ENCODE peak calls at places on chromosomes 4 and X, in nine cellular contexts. R, L, E, D, I, W, J, G and Y are unnamed samples.
A peak's percentile ranks its signal among the peaks of the same experiment; 100 is the strongest.

GRCh38 chr4:20645231-20645630 is 55.0 kb upstream of the PACRGL start:
- DNase-seq in R (no peak), L (no peak), E (no peak), D (no peak), I (no peak), W (no peak), J (no peak), G (no peak), Y (no peak)

GRCh38 chrX:85024044-85024443 is 20.4 kb downstream of the APOOL start:
- DNase-seq in R (no peak), L (no peak), E (no peak), D (no peak), I (no peak), W (no peak), J (no peak), G (no peak), Y (no peak)

GRCh38 chr4:142408003-142408441 is 438.1 kb downstream of the INPP4B start:
- DNase-seq in R (no peak), L (no peak), E (peak; percentile 84), D (no peak), I (no peak), W (peak; percentile 51), J (no peak), G (no peak), Y (no peak)

GRCh38 chr4:2824329-2825183 is 19.1 kb upstream of the ADD1 start:
- DNase-seq in R (peak; percentile 65), L (peak; percentile 25), E (no peak), D (no peak), I (no peak), W (no peak), J (no peak), G (no peak), Y (no peak)

GRCh38 chr4:78040431-78040830 is 16.7 kb upstream of the FRAS1 start:
- DNase-seq in R (no peak), L (no peak), E (no peak), D (no peak), I (no peak), W (peak; percentile 12), J (no peak), G (no peak), Y (no peak)

GRCh38 chr4:113445286-113445685 is 316.3 kb downstream of the CAMK2D start:
- DNase-seq in R (no peak), L (peak; percentile 24), E (peak; percentile 23), D (no peak), I (no peak), W (peak; percentile 71), J (no peak), G (peak; percentile 32), Y (peak; percentile 80)

GRCh38 chr4:127410201-127410600 is 222.6 kb upstream of the INTU start:
- DNase-seq in R (no peak), L (no peak), E (no peak), D (no peak), I (no peak), W (no peak), J (no peak), G (no peak), Y (peak; percentile 80)

GRCh38 chr4:26803462-26803861 is 57.2 kb upstream of the STIM2 start:
- DNase-seq in R (no peak), L (no peak), E (no peak), D (peak; percentile 33), I (no peak), W (no peak), J (no peak), G (no peak), Y (no peak)

GRCh38 chrX:38275615-38276014 is 51.7 kb downstream of the RPGR start:
- DNase-seq in R (no peak), L (no peak), E (peak; percentile 76), D (no peak), I (no peak), W (peak; percentile 66), J (peak; percentile 51), G (peak; percentile 7), Y (no peak)

GRCh38 chrX:71679575-71680207 is 12.3 kb downstream of the LOC101059915 start:
- DNase-seq in R (no peak), L (no peak), E (no peak), D (no peak), I (no peak), W (no peak), J (no peak), G (no peak), Y (no peak)

GRCh38 chr4:183105092-183105491 is 6.0 kb downstream of the WWC2 start:
- DNase-seq in R (no peak), L (no peak), E (no peak), D (no peak), I (no peak), W (no peak), J (no peak), G (no peak), Y (no peak)

GRCh38 chr4:17687237-17687857 is 72.9 kb downstream of the MED28 start:
- DNase-seq in R (no peak), L (no peak), E (no peak), D (no peak), I (no peak), W (no peak), J (no peak), G (no peak), Y (no peak)

GRCh38 chrX:74248889-74249288 is 55.1 kb upstream of the ZCCHC13 start:
- DNase-seq in R (no peak), L (no peak), E (peak; percentile 60), D (peak; percentile 27), I (no peak), W (no peak), J (no peak), G (peak; percentile 18), Y (no peak)

GRCh38 chr4:82797048-82797590 is 1.5 kb downstream of the SCD5 start:
- DNase-seq in R (no peak), L (no peak), E (no peak), D (no peak), I (no peak), W (no peak), J (no peak), G (no peak), Y (peak; percentile 55)

GRCh38 chr4:95548738-95549245 is at the start of gene UNC5C:
- DNase-seq in R (peak; percentile 86), L (peak; percentile 78), E (peak; percentile 37), D (peak; percentile 87), I (no peak), W (peak; percentile 14), J (no peak), G (peak; percentile 83), Y (peak; percentile 90)

GRCh38 chrX:114162068-114162735 is 421.7 kb upstream of the HTR2C start:
- DNase-seq in R (no peak), L (no peak), E (peak; percentile 4), D (peak; percentile 46), I (no peak), W (no peak), J (peak; percentile 0), G (peak; percentile 6), Y (no peak)

GRCh38 chrX:8731579-8732395 is at the start of gene ANOS1:
- DNase-seq in R (peak; percentile 79), L (peak; percentile 74), E (peak; percentile 13), D (peak; percentile 92), I (no peak), W (no peak), J (no peak), G (peak; percentile 62), Y (no peak)

GRCh38 chr4:40933272-40934053 is 183.7 kb downstream of the NSUN7 start:
- DNase-seq in R (no peak), L (no peak), E (no peak), D (no peak), I (no peak), W (no peak), J (no peak), G (no peak), Y (no peak)

GRCh38 chr4:94924566-94924965 is 166.8 kb downstream of the BMPR1B start:
- DNase-seq in R (no peak), L (no peak), E (no peak), D (no peak), I (no peak), W (no peak), J (no peak), G (no peak), Y (no peak)

GRCh38 chrX:13028871-13029336 is 15.5 kb downstream of the FAM9C start:
- DNase-seq in R (no peak), L (no peak), E (peak; percentile 82), D (no peak), I (no peak), W (peak; percentile 23), J (peak; percentile 51), G (peak; percentile 57), Y (no peak)

DNA sequence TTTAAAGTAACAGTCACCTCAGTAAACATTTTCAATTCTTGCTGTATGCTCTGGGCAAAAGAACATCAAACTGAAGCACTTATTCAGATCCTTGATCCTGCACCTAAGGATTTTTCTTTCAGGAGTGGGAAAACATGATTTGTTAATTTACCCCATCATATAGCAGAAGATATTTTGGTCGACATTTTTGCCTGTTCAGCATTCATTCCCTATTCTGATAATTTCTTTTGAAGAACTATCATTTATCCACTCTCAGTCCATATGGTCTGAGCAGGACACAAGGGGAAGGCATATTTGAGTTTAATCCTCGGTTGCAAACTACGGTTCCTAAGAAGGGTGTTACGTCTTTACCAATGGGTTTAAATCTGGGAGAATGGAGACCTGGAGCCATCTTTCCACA is 1.2 kb upstream of the CLOCK start:
- DNase-seq in R (no peak), L (no peak), E (no peak), D (no peak), I (no peak), W (no peak), J (no peak), G (no peak), Y (no peak)
- H3K27ac ChIP-seq in R (peak overlapping the region; percentile 99), L (peak overlapping the region; percentile 98), E (peak overlapping the region; percentile 92), D (peak overlapping the region; percentile 98), I (no peak overlapping the region), W (no peak overlapping the region), J (no peak overlapping the region), G (peak overlapping the region; percentile 96), Y (peak overlapping the region; percentile 99)

GRCh38 chr4:7610062-7610670 is 175.4 kb upstream of the PSAPL1 start:
- DNase-seq in R (no peak), L (no peak), E (no peak), D (no peak), I (no peak), W (no peak), J (no peak), G (peak; percentile 59), Y (no peak)
- H3K27ac ChIP-seq in R (no peak overlapping the region), L (no peak overlapping the region), E (no peak overlapping the region), D (no peak overlapping the region), I (no peak overlapping the region), W (no peak overlapping the region), J (no peak overlapping the region), G (no peak overlapping the region), Y (no peak overlapping the region)

GRCh38 chrX:39730671-39731389 is 366.9 kb downstream of the BCOR start:
- DNase-seq in R (peak; percentile 77), L (peak; percentile 59), E (peak; percentile 82), D (peak; percentile 71), I (peak; percentile 46), W (peak; percentile 59), J (peak; percentile 4), G (peak; percentile 88), Y (peak; percentile 86)
- H3K27ac ChIP-seq in R (peak overlapping the region; percentile 38), L (no peak overlapping the region), E (peak overlapping the region; percentile 78), D (no peak overlapping the region), I (no peak overlapping the region), W (no peak overlapping the region), J (no peak overlapping the region), G (peak overlapping the region; percentile 38), Y (peak overlapping the region; percentile 28)

DNA sequence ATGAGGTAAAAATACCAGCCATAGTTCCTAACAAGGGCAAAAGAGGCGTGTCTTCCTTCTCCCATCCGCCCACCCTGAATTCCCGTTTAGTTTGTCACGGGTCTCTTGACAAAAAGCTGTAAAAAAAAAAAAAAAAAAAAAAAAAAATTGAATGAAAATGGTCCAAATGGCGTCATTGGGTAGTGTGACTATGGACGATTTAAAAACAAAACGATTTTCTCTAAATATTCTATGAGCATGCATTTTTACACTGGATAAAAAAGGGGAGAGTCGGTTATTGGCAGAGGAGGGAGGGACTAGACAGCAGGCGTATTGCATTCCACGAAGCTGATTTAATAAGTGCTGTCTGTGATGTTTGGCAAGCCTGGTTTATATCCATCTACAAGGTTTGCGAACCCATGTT is at the start of gene FAM133A:
- DNase-seq in R (no peak), L (no peak), E (peak; percentile 10), D (peak; percentile 66), I (no peak), W (no peak), J (no peak), G (peak; percentile 63), Y (no peak)
- H3K27ac ChIP-seq in R (peak within 1 kb of the TSS; percentile 76), L (peak within 1 kb of the TSS; percentile 62), E (no peak within 1 kb of the TSS), D (peak within 1 kb of the TSS; percentile 71), I (peak within 1 kb of the TSS; percentile 41), W (no peak within 1 kb of the TSS), J (no peak within 1 kb of the TSS), G (peak within 1 kb of the TSS; percentile 87), Y (peak within 1 kb of the TSS; percentile 78)